ENCODE peak calls at places on chromosome 13, in six cellular contexts. D is brain microvascular endothelial cell, U is SK-N-SH, J is A673, X is heart right ventricle, S is sigmoid colon. R is an unnamed sample.

GRCh38 chr13:111623170-111623569 is 302.7 kb downstream of the TEX29 start:
- DNase-seq in D (no peak), U (no peak), J (no peak), X (no peak), S (no peak), R (no peak)

GRCh38 chr13:49580980-49581680 is 4.2 kb downstream of the RCBTB1 start:
- DNase-seq in X (no peak), U (no peak), S (no peak), D (no peak), J (no peak), R (no peak)

GRCh38 chr13:27922974-27923612 is 3.3 kb downstream of the PDX1 start:
- DNase-seq in U (no peak), X (no peak), D (no peak), S (no peak), J (no peak), R (no peak)

GRCh38 chr13:98291658-98292057 is 114.6 kb upstream of the RNF113B start:
- DNase-seq in D (no peak), S (no peak), J (no peak), X (no peak), U (no peak), R (no peak)

GRCh38 chr13:51997641-51998330 is 13.5 kb downstream of the ATP7B start:
- DNase-seq in J (no peak), D (no peak), X (no peak), S (no peak), U (no peak), R (no peak)

GRCh38 chr13:99042851-99043250 is 65.0 kb upstream of the DOCK9 start:
- DNase-seq in S (no peak), X (no peak), U (no peak), J (no peak), D (no peak), R (no peak)

GRCh38 chr13:94309997-94310842 is 169.3 kb downstream of the DCT start:
- DNase-seq in J (peak), U (no peak), S (no peak), X (no peak), D (peak), R (no peak)

GRCh38 chr13:101218484-101218883 is 197.8 kb downstream of the NALCN start:
- DNase-seq in J (no peak), S (no peak), D (peak), U (no peak), X (no peak), R (no peak)

GRCh38 chr13:33610471-33611015 is 207.4 kb upstream of the RFC3 start:
- DNase-seq in U (no peak), J (peak), X (peak), S (no peak), D (no peak), R (no peak)

GRCh38 chr13:102550507-102550906 is 46.3 kb upstream of the TPP2 start:
- DNase-seq in J (no peak), D (no peak), X (no peak), U (no peak), S (no peak), R (no peak)

GRCh38 chr13:102548811-102549210 is 48.0 kb upstream of the TPP2 start:
- DNase-seq in U (no peak), S (no peak), J (no peak), X (no peak), D (no peak), R (no peak)
- H3K4me3 ChIP-seq in U (no peak), S (no peak), J (no peak), X (no peak), D (no peak), R (no peak)

GRCh38 chr13:67416047-67416925 is 186.2 kb upstream of the PCDH9 start:
- DNase-seq in D (peak), X (no peak), J (peak), S (no peak), U (peak), R (no peak)
- TF ChIP-seq CTCF in D (peak), X (peak), J (peak), S (no peak), U (peak), R (peak)

GRCh38 chr13:76884167-76884566 is 2.0 kb downstream of the KCTD12 start:
- DNase-seq in X (peak), J (peak), D (peak), U (no peak), S (peak), R (no peak)

GRCh38 chr13:76884571-76885202 is 1.5 kb downstream of the KCTD12 start:
- DNase-seq in X (peak), S (peak), D (no peak), U (peak), J (peak), R (no peak)

GRCh38 chr13:76879876-76880270 is 6.3 kb downstream of the KCTD12 start:
- DNase-seq in J (no peak), S (no peak), X (no peak), U (no peak), D (no peak), R (no peak)

GRCh38 chr13:76885203-76886004 is 801 bp downstream of the KCTD12 start:
- DNase-seq in S (peak), J (peak), X (peak), U (peak), D (peak), R (no peak)

GRCh38 chr13:76882431-76882830 is 3.8 kb downstream of the KCTD12 start:
- DNase-seq in J (no peak), S (no peak), X (no peak), D (peak), U (no peak), R (no peak)
- H3K4me3 ChIP-seq in J (no peak), S (no peak), X (peak), D (peak), U (no peak), R (no peak)

GRCh38 chr13:37640499-37640898 is 41.9 kb upstream of the POSTN start:
- DNase-seq in S (no peak), D (peak), U (no peak), X (no peak), J (peak), R (no peak)
- TF ChIP-seq CTCF in S (peak), D (peak), U (peak), X (peak), J (peak), R (peak)

R was measured in epithelial cell of proximal tubule.